ENCODE peak calls at places on chromosomes 16 and 17, in five cellular contexts. M is IMR-90; F is activated CD4-positive, alpha-beta T cell treated with anti-CD3 and anti-CD28 coated beads, Interleukin-2, amount 50 U/mL, for 1 hour; I is GM04504; Y is T-cell. A is an unnamed sample.

GRCh38 chr17:63696381-63696961 is 3.5 kb downstream of the LIMD2 start:
- DNase-seq in M (no peak), F (peak; percentile 40), I (no peak), Y (peak; percentile 46), A (peak; percentile 20)

GRCh38 chr16:6835516-6835915 is 497.1 kb upstream of the RBFOX1 start:
- DNase-seq in Y (no peak), F (no peak), I (no peak), M (no peak), A (no peak)

GRCh38 chr16:86809458-86809955 is 231.2 kb downstream of the FOXL1 start:
- DNase-seq in I (no peak), M (peak; percentile 95), F (no peak), Y (no peak), A (no peak)

GRCh38 chr17:4241535-4241934 is 22.2 kb downstream of the ANKFY1 start:
- DNase-seq in Y (no peak), M (no peak), I (no peak), F (no peak), A (no peak)

GRCh38 chr17:44170135-44170498 is 387 bp upstream of the ASB16 start:
- DNase-seq in F (no peak), Y (no peak), M (no peak), I (no peak), A (no peak)

GRCh38 chr16:89478576-89479221 is 11.7 kb downstream of the ANKRD11 start:
- DNase-seq in I (no peak), F (no peak), M (peak; percentile 52), Y (no peak), A (no peak)

GRCh38 chr16:29641561-29641960 is 21.5 kb upstream of the SPN start:
- DNase-seq in M (no peak), Y (no peak), F (no peak), I (no peak), A (no peak)

GRCh38 chr16:86142801-86143236 is 243.9 kb downstream of the IRF8 start:
- DNase-seq in Y (no peak), M (no peak), I (no peak), F (no peak), A (no peak)

GRCh38 chr16:65409505-65409904 is 287.6 kb upstream of the CDH11 start:
- DNase-seq in I (no peak), F (no peak), M (peak; percentile 59), Y (no peak), A (no peak)

GRCh38 chr17:77489239-77489897 is 348.6 kb downstream of the SEC14L1 start:
- DNase-seq in Y (no peak), F (no peak), I (no peak), M (no peak), A (no peak)

GRCh38 chr17:73901661-73902415 is 257.6 kb upstream of the SDK2 start:
- DNase-seq in F (no peak), I (no peak), Y (peak; percentile 26), M (no peak), A (no peak)

GRCh38 chr16:67562526-67562917 is at the start of gene CTCF:
- DNase-seq in M (peak; percentile 81), Y (peak; percentile 85), I (no peak), F (peak; percentile 81), A (peak; percentile 68)